ENCODE peak calls at places on chromosomes 13 and 19, in eight cellular contexts. Q, K, Z, X, H, E, S and Y are unnamed samples.

GRCh38 chr13:29522044-29522685 is 73.3 kb downstream of the SLC7A1 start:
- DNase-seq in Q (no peak), K (peak), Z (no peak), X (no peak), H (peak), E (no peak), S (peak), Y (no peak)

GRCh38 chr19:5090465-5090779 is 121.5 kb downstream of the KDM4B start:
- DNase-seq in Q (no peak), K (no peak), Z (no peak), X (no peak), H (no peak), E (no peak), S (no peak), Y (no peak)

GRCh38 chr13:73722120-73722519 is 412.1 kb downstream of the KLF12 start:
- DNase-seq in Q (no peak), K (peak), Z (no peak), X (peak), H (peak), E (no peak), S (no peak), Y (peak)

GRCh38 chr19:39671739-39672363 is 16.1 kb downstream of the LGALS16 start:
- DNase-seq in Q (no peak), K (peak), Z (peak), X (peak), H (peak), E (peak), S (no peak), Y (peak)

GRCh38 chr13:76226941-76227340 is 590.8 kb downstream of the LMO7 start:
- DNase-seq in Q (no peak), K (no peak), Z (no peak), X (no peak), H (no peak), E (no peak), S (no peak), Y (no peak)

GRCh38 chr13:34361528-34361927 is 543.6 kb downstream of the RFC3 start:
- DNase-seq in Q (no peak), K (peak), Z (no peak), X (peak), H (peak), E (no peak), S (no peak), Y (no peak)

GRCh38 chr13:110392510-110393233 is 85.6 kb downstream of the COL4A2 start:
- DNase-seq in Q (no peak), K (peak), Z (no peak), X (no peak), H (peak), E (no peak), S (peak), Y (peak)

GRCh38 chr19:3175761-3176714 is 2.5 kb upstream of the S1PR4 start:
- DNase-seq in Q (peak), K (peak), Z (no peak), X (peak), H (peak), E (peak), S (no peak), Y (no peak)

GRCh38 chr19:6540918-6541689 is 10.3 kb downstream of the TNFSF9 start:
- DNase-seq in Q (no peak), K (no peak), Z (no peak), X (peak), H (no peak), E (no peak), S (no peak), Y (no peak)

GRCh38 chr13:84605927-84606326 is 723.7 kb upstream of the SLITRK1 start:
- DNase-seq in Q (peak), K (no peak), Z (peak), X (no peak), H (no peak), E (no peak), S (no peak), Y (peak)

GRCh38 chr19:19064811-19065745 is 1.3 kb downstream of the SLC25A42 start:
- DNase-seq in Q (no peak), K (no peak), Z (no peak), X (no peak), H (peak), E (peak), S (no peak), Y (no peak)